ENCODE peak calls at places on chromosomes 1 and 21, in six cellular contexts. R, J, C, M, P and N are unnamed samples. For H3K4me1, the result is how much of the 10 kb centered on the place peaks cover.

GRCh38 chr1:246261641-246262040 is 245.4 kb downstream of the SMYD3 start:
- DNase-seq in R (no peak), J (no peak), C (no peak), M (no peak), P (no peak), N (peak)

GRCh38 chr1:1783320-1783719 is 5.0 kb upstream of the NADK start:
- DNase-seq in R (no peak), J (no peak), C (no peak), M (no peak), P (no peak), N (no peak)

GRCh38 chr1:207815913-207816312 is 64.1 kb downstream of the CD46 start:
- DNase-seq in R (no peak), J (peak), C (no peak), M (no peak), P (peak), N (no peak)

GRCh38 chr1:98460136-98460535 is 201.4 kb upstream of the SNX7 start:
- DNase-seq in R (no peak), J (no peak), C (peak), M (no peak), P (no peak), N (peak)

GRCh38 chr1:107530543-107530942 is 389.7 kb downstream of the NTNG1 start:
- DNase-seq in R (no peak), J (no peak), C (no peak), M (no peak), P (peak), N (peak)

GRCh38 chr1:203037509-203038190 is 11.4 kb downstream of the PPFIA4 start:
- DNase-seq in R (no peak), J (no peak), C (no peak), M (no peak), P (peak), N (no peak)

GRCh38 chr1:2966940-2967725 is 54.1 kb upstream of the ACTRT2 start:
- DNase-seq in R (no peak), J (no peak), C (no peak), M (no peak), P (no peak), N (no peak)

GRCh38 chr1:13892671-13893325 is 192.8 kb downstream of the PRDM2 start:
- DNase-seq in R (no peak), J (no peak), C (peak), M (no peak), P (peak), N (no peak)

GRCh38 chr1:172246521-172247390 is 173.7 kb upstream of the C1orf105 start:
- DNase-seq in R (no peak), J (no peak), C (no peak), M (no peak), P (peak), N (no peak)

GRCh38 chr1:15128520-15129313 is 24.8 kb upstream of the TMEM51 start:
- DNase-seq in R (peak), J (peak), C (peak), M (peak), P (peak), N (peak)

GRCh38 chr1:224507771-224508523 is 73.3 kb upstream of the WDR26 start:
- DNase-seq in R (no peak), J (no peak), C (no peak), M (no peak), P (peak), N (peak)

GRCh38 chr1:153550827-153551512 is 1.9 kb upstream of the S100A3 start:
- DNase-seq in R (no peak), J (no peak), C (no peak), M (no peak), P (no peak), N (no peak)

GRCh38 chr1:86872086-86872485 is 41.8 kb downstream of the SELENOF start:
- DNase-seq in R (no peak), J (peak), C (no peak), M (no peak), P (peak), N (peak)

GRCh38 chr1:36458910-36459309 is 5.3 kb downstream of the MRPS15 start:
- DNase-seq in R (no peak), J (no peak), C (no peak), M (no peak), P (peak), N (no peak)

GRCh38 chr1:204369006-204369726 is 9.4 kb upstream of the PLEKHA6 start:
- DNase-seq in R (no peak), J (no peak), C (no peak), M (no peak), P (no peak), N (no peak)

GRCh38 chr21:33325222-33326067 is 675 bp downstream of the IFNAR1 start:
- DNase-seq in R (peak), J (peak), C (peak), M (peak), P (peak), N (peak)

GRCh38 chr21:17818158-17819113 is 720 bp downstream of the C21orf91 start:
- DNase-seq in R (peak), J (peak), C (peak), M (peak), P (peak), N (peak)

GRCh38 chr1:162561616-162562451 is at the start of gene UAP1:
- DNase-seq in R (peak), J (no peak), C (peak), M (no peak), P (peak), N (no peak)

GRCh38 chr1:162444903-162445302 is 33.0 kb upstream of the SH2D1B start:
- DNase-seq in R (no peak), J (no peak), C (no peak), M (no peak), P (no peak), N (no peak)

GRCh38 chr1:41589395-41589794 is 104.9 kb upstream of the EDN2 start:
- DNase-seq in R (no peak), J (no peak), C (no peak), M (no peak), P (no peak), N (no peak)

GRCh38 chr1:51956528-51957509 is 33.7 kb downstream of the RAB3B start:
- DNase-seq in R (no peak), J (no peak), C (peak), M (no peak), P (peak), N (peak)

GRCh38 chr1:33094971-33095604 is 14.1 kb downstream of the AZIN2 start:
- DNase-seq in R (peak), J (peak), C (peak), M (peak), P (peak), N (peak)

GRCh38 chr21:42426876-42427480 is 23.3 kb downstream of the UBASH3A start:
- DNase-seq in R (no peak), J (no peak), C (no peak), M (no peak), P (no peak), N (no peak)
- H3K4me1 ChIP-seq in R (under half), J (under half), C (under half), M (under half), P (under half), N (under half)

GRCh38 chr1:21277178-21277577 is 13.1 kb downstream of the ECE1 start:
- DNase-seq in R (no peak), J (no peak), C (no peak), M (no peak), P (no peak), N (no peak)

GRCh38 chr1:21280482-21280881 is 9.8 kb downstream of the ECE1 start:
- DNase-seq in R (no peak), J (no peak), C (no peak), M (no peak), P (no peak), N (no peak)

GRCh38 chr1:21278898-21279819 is 11.1 kb downstream of the ECE1 start:
- DNase-seq in R (no peak), J (peak), C (no peak), M (no peak), P (peak), N (no peak)

GRCh38 chr1:21278208-21278861 is 11.9 kb downstream of the ECE1 start:
- DNase-seq in R (no peak), J (no peak), C (peak), M (no peak), P (no peak), N (no peak)

GRCh38 chr1:21280011-21280471 is 10.2 kb downstream of the ECE1 start:
- DNase-seq in R (peak), J (no peak), C (peak), M (no peak), P (peak), N (no peak)
- H3K4me1 ChIP-seq in R (under half), J (under half), C (under half), M (under half), P (under half), N (under half)

GRCh38 chr1:54337034-54337433 is 69.2 kb downstream of the SSBP3 start:
- DNase-seq in R (no peak), J (no peak), C (no peak), M (no peak), P (no peak), N (no peak)
- H3K4me1 ChIP-seq in R (under half), J (under half), C (under half), M (under half), P (under half), N (under half)

DNA sequence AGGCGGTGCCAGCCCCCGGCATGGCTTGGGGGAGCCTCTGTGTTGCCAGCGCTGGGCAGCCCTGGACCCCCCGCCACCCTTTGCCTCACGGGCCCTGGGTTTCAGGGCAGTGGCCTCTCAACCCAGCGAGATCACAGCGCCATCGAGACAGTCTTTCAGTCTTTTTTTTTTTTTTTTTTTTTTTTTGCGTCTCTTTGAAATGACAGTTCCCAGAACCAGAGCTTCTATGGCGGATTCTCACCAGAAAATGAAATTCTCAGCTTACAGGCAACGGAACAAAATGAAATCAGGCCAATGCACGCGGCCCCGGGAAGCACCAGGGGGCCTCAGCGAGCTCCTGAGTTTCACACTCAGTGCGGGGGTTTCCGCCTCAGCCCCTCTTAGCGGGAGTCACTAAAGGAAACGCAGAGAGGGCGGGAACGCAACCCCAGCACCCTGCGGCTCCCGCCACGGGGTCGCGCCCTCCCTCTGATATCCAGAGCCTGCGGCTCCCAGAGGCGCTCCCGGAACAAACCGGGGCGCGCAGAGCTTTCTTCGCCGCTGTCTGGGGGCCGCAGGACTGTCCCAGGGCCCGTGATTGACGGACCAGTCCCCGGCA is 8.0 kb upstream of the COL6A1 start:
- DNase-seq in R (peak), J (peak), C (peak), M (peak), P (peak), N (peak)
- H3K4me1 ChIP-seq in R (under half), J (half or more), C (under half), M (under half), P (under half), N (half or more)

GRCh38 chr1:160099716-160100375 is 1.4 kb upstream of the IGSF8 start:
- DNase-seq in R (no peak), J (no peak), C (no peak), M (no peak), P (no peak), N (no peak)
- H3K4me1 ChIP-seq in R (under half), J (under half), C (under half), M (under half), P (under half), N (under half)